ENCODE peak calls at places on chromosomes 1 and 21, in eight cellular contexts. X, H, V, Z, Q, M, J and A are unnamed samples.

GRCh38 chr1:57599233-57599994 is 175.6 kb upstream of the DAB1 start:
- DNase-seq in M (no peak), X (no peak), J (no peak), Z (no peak), V (no peak), H (peak; percentile 4), Q (peak; percentile 62), A (no peak)

GRCh38 chr1:192805832-192806323 is 3.0 kb upstream of the RGS2 start:
- DNase-seq in J (no peak), V (no peak), H (peak; percentile 61), Z (peak; percentile 73), M (no peak), X (no peak), Q (peak; percentile 92), A (no peak)

GRCh38 chr1:64470670-64471217 is 815 bp downstream of the CACHD1 start:
- DNase-seq in J (peak; percentile 39), X (peak; percentile 82), Q (no peak), V (no peak), Z (no peak), H (peak; percentile 22), M (peak; percentile 46), A (no peak)

GRCh38 chr1:10402729-10403274 is 3.9 kb downstream of the PGD start:
- DNase-seq in X (no peak), M (no peak), J (no peak), V (no peak), Z (no peak), H (no peak), Q (peak; percentile 72), A (no peak)

GRCh38 chr21:42397291-42398129 is 1.7 kb upstream of the TMPRSS3 start:
- DNase-seq in J (no peak), Z (peak; percentile 25), H (no peak), V (no peak), Q (no peak), M (no peak), X (peak; percentile 56), A (no peak)

GRCh38 chr1:38789498-38790169 is 69.9 kb downstream of the RRAGC start:
- DNase-seq in V (no peak), H (no peak), X (no peak), M (no peak), J (no peak), Z (no peak), Q (no peak), A (no peak)

GRCh38 chr1:15341634-15342375 is 67.9 kb upstream of the EFHD2 start:
- DNase-seq in H (no peak), V (no peak), X (no peak), Z (no peak), Q (peak; percentile 61), J (no peak), M (no peak), A (no peak)

GRCh38 chr1:41975850-41976569 is 57.3 kb upstream of the HIVEP3 start:
- DNase-seq in V (no peak), Z (no peak), X (no peak), H (no peak), M (no peak), J (no peak), Q (no peak), A (no peak)

GRCh38 chr21:16124397-16125130 is 394.8 kb downstream of the USP25 start:
- DNase-seq in H (no peak), V (no peak), Q (peak; percentile 92), M (no peak), J (no peak), X (no peak), Z (no peak), A (no peak)

GRCh38 chr21:44766818-44767354 is 34.7 kb downstream of the UBE2G2 start:
- DNase-seq in J (no peak), M (no peak), V (no peak), H (no peak), Z (no peak), Q (no peak), X (no peak), A (no peak)

GRCh38 chr1:11654571-11655262 is at the start of gene FBXO44:
- DNase-seq in Z (peak; percentile 67), Q (no peak), X (peak; percentile 91), J (peak; percentile 61), M (peak; percentile 84), V (peak; percentile 59), H (peak; percentile 83), A (no peak)

GRCh38 chr1:151809625-151810556 is 4.7 kb upstream of the LINGO4 start:
- DNase-seq in Q (no peak), X (no peak), M (no peak), V (no peak), Z (no peak), J (no peak), H (peak; percentile 63), A (no peak)

GRCh38 chr1:199101139-199101538 is 462.3 kb downstream of the PTPRC start:
- DNase-seq in V (no peak), J (no peak), X (no peak), H (no peak), Z (no peak), M (no peak), Q (no peak), A (no peak)

GRCh38 chr1:18132022-18132706 is 24.6 kb downstream of the IGSF21 start:
- DNase-seq in Z (no peak), J (no peak), X (no peak), Q (no peak), V (no peak), H (no peak), M (no peak), A (no peak)

DNA sequence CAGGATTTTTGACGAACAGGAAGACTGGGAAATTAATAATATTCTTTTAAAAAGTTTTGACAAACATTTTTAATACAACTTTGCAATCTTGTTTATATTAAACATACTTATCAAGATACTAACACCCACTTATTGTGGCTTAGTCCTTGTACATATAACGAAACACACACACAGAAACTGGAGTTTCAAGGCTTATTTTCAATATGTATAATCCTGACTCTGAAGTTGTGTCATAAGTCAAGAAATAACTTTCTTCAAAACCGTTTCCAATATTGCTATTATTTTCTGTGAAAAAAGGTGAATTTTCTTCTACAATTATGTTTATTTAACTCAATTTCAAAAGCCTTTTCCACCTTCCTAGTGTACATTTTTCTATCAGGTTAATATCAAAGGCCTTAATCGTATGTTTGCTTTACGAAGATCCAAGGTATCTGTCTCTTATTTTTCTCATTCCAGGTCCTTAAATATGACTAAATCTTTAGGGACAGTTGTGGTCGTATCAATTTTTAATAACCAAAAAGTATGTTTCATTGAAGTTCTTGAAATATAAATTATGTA is 1.8 kb downstream of the CDKN2C start:
- DNase-seq in X (no peak), Z (no peak), Q (no peak), J (no peak), V (no peak), M (no peak), H (no peak), A (no peak)
- H3K27ac ChIP-seq in X (no peak overlapping the region), Z (peak overlapping the region; percentile 89), Q (no peak overlapping the region), J (peak overlapping the region; percentile 97), V (no peak overlapping the region), M (peak overlapping the region; percentile 98), H (no peak overlapping the region), A (no peak overlapping the region)

DNA sequence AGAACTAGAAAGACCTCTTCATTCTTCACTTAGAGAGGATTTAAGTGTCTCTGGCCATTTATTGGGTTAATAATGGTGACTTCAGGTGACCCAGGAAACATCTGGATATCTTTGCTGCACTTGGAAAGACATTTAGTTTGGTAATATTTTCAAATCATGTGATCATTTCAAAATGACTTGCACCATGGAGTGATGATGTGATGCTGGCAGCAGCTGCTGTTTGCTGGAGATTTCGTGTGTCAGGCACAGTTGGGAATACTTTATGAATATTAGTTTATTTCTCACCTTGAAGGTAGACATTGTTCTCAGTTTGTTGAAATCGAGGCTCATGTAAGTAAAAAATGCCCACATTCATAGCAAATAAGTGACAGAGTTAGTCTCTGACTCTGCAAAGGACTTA is 236.0 kb downstream of the DISC1 start:
- DNase-seq in X (no peak), J (no peak), M (no peak), Z (no peak), V (no peak), H (no peak), Q (no peak), A (no peak)
- H3K27ac ChIP-seq in X (no peak overlapping the region), J (no peak overlapping the region), M (no peak overlapping the region), Z (no peak overlapping the region), V (no peak overlapping the region), H (no peak overlapping the region), Q (no peak overlapping the region), A (no peak overlapping the region)

GRCh38 chr1:227758366-227758765 is 23.1 kb downstream of the SNAP47 start:
- DNase-seq in Q (peak; percentile 12), H (no peak), M (no peak), J (no peak), V (no peak), X (no peak), Z (no peak), A (no peak)
- H3K27ac ChIP-seq in Q (no peak overlapping the region), H (no peak overlapping the region), M (no peak overlapping the region), J (peak overlapping the region; percentile 78), V (no peak overlapping the region), X (no peak overlapping the region), Z (no peak overlapping the region), A (no peak overlapping the region)

GRCh38 chr21:34183331-34183928 is 110.1 kb downstream of the MRPS6 start:
- DNase-seq in H (no peak), X (no peak), Q (no peak), Z (no peak), M (no peak), J (no peak), V (no peak), A (no peak)

GRCh38 chr21:34182436-34182835 is 109.1 kb downstream of the MRPS6 start:
- DNase-seq in X (no peak), Z (no peak), M (no peak), J (no peak), H (no peak), Q (no peak), V (no peak), A (no peak)

GRCh38 chr21:34180406-34180805 is 107.0 kb downstream of the MRPS6 start:
- DNase-seq in H (no peak), V (no peak), J (no peak), M (no peak), Q (no peak), X (no peak), Z (no peak), A (no peak)

GRCh38 chr21:34180826-34181359 is 107.5 kb downstream of the MRPS6 start:
- DNase-seq in H (no peak), Z (no peak), Q (no peak), X (no peak), M (no peak), V (no peak), J (no peak), A (peak; percentile 13)

DNA sequence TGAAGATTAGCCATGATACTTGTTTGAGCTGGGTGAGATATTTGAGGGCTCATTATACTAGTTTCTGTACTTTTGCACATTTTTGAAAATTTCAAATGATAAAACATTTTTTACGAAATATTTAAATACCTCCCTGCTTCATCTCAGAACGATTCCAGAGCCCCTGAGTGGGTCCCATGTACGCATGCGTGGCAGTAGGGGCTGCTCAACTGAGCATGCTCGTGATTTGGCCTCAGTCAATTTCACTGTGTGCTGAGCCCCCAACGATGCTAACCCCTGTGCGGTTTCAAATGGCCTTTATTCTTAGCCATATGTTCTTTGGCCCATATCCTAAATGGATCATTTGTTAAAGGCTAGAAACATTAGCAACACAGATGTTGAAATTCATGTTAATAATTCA is 108.0 kb downstream of the MRPS6 start:
- DNase-seq in J (no peak), H (no peak), Z (no peak), M (no peak), Q (no peak), X (no peak), V (no peak), A (no peak)
- H3K27ac ChIP-seq in J (peak overlapping the region; percentile 48), H (no peak overlapping the region), Z (no peak overlapping the region), M (no peak overlapping the region), Q (no peak overlapping the region), X (no peak overlapping the region), V (no peak overlapping the region), A (no peak overlapping the region)

GRCh38 chr1:21237386-21238088 is 52.7 kb downstream of the ECE1 start:
- DNase-seq in X (no peak), Q (no peak), M (peak; percentile 67), V (no peak), H (peak; percentile 77), Z (no peak), J (peak; percentile 47), A (no peak)
- H3K27ac ChIP-seq in X (no peak overlapping the region), Q (no peak overlapping the region), M (peak overlapping the region; percentile 6), V (no peak overlapping the region), H (peak overlapping the region; percentile 18), Z (no peak overlapping the region), J (peak overlapping the region; percentile 36), A (no peak overlapping the region)